ENCODE peak calls at places on chromosomes 5 and 9, in six cellular contexts. J is NCI-H187 treated with DMSO at 0.1 percent for 48 hours, C is SK-MEL-5, U is NCI-H524, N is AG20443, I is skeletal muscle cell. B is an unnamed sample.

GRCh38 chr5:172107606-172108005 is 80.4 kb downstream of the STK10 start:
- DNase-seq in J (no peak), C (peak; percentile 11), U (no peak), N (peak; percentile 77), I (peak; percentile 64), B (peak; percentile 81)

GRCh38 chr5:175920506-175920865 is 47.6 kb downstream of the THOC3 start:
- DNase-seq in J (no peak), C (no peak), U (no peak), N (no peak), I (no peak), B (no peak)

GRCh38 chr5:92401492-92401891 is 1018.4 kb upstream of the ARRDC3 start:
- DNase-seq in J (no peak), C (no peak), U (peak; percentile 79), N (peak; percentile 8), I (no peak), B (peak; percentile 10)

GRCh38 chr5:180333661-180334060 is 19.5 kb downstream of the GFPT2 start:
- DNase-seq in J (no peak), C (no peak), U (no peak), N (peak; percentile 76), I (peak; percentile 64), B (no peak)

GRCh38 chr9:2159521-2160417 is 144.6 kb downstream of the SMARCA2 start:
- DNase-seq in J (no peak), C (peak; percentile 26), U (no peak), N (no peak), I (no peak), B (peak; percentile 8)

GRCh38 chr5:44454002-44454401 is 64.8 kb upstream of the FGF10 start:
- DNase-seq in J (no peak), C (peak; percentile 23), U (no peak), N (no peak), I (no peak), B (no peak)

GRCh38 chr5:95988877-95989276 is 27.2 kb upstream of the ELL2 start:
- DNase-seq in J (no peak), C (no peak), U (no peak), N (no peak), I (no peak), B (no peak)

GRCh38 chr5:133341915-133342710 is 270.2 kb downstream of the FSTL4 start:
- DNase-seq in J (no peak), C (no peak), U (no peak), N (no peak), I (no peak), B (no peak)

GRCh38 chr5:140224658-140225057 is 49.7 kb downstream of the CYSTM1 start:
- DNase-seq in J (no peak), C (no peak), U (no peak), N (no peak), I (no peak), B (no peak)

GRCh38 chr5:117888688-117889087 is 1099.7 kb downstream of the DTWD2 start:
- DNase-seq in J (no peak), C (no peak), U (no peak), N (no peak), I (no peak), B (no peak)